ENCODE peak calls at places on chromosomes 6 and 20, in nine cellular contexts. C is occipital lobe; E is NCI-H1694 treated with DMSO at 0.1 percent for 48 hours; B is coronary artery; R is HTR-8/SVneo; A is stimulated activated CD4-positive, alpha-beta T cell treated with anti-CD3 and anti-CD28 coated beads, Interleukin-2, amount 100 ng/mL, for 48 hours; G is substantia nigra; V is NCI-H510A treated with DMSO at 0.1 percent for 48 hours; U is pancreas. D is an unnamed sample.

GRCh38 chr20:31606928-31607639 is 2.0 kb downstream of the ID1 start:
- DNase-seq in C (no peak), E (peak), B (no peak), R (no peak), A (no peak), G (no peak), V (no peak), U (no peak), D (no peak)

GRCh38 chr6:37516076-37516919 is 16.6 kb upstream of the CCDC167 start:
- DNase-seq in C (peak), E (peak), B (no peak), R (no peak), A (peak), G (no peak), V (peak), U (peak), D (no peak)

GRCh38 chr6:21067521-21067920 is 526.0 kb upstream of the SOX4 start:
- DNase-seq in C (no peak), E (no peak), B (no peak), R (no peak), A (no peak), G (no peak), V (no peak), U (no peak), D (no peak)

GRCh38 chr20:56779452-56780143 is 150.5 kb downstream of the TFAP2C start:
- DNase-seq in C (no peak), E (no peak), B (no peak), R (no peak), A (no peak), G (no peak), V (no peak), U (no peak), D (no peak)

GRCh38 chr20:63574156-63574828 is at the start of gene HELZ2:
- DNase-seq in C (peak), E (peak), B (peak), R (peak), A (peak), G (no peak), V (peak), U (peak), D (peak)

GRCh38 chr6:162032620-162033019 is 694.9 kb downstream of the PRKN start:
- DNase-seq in C (no peak), E (no peak), B (no peak), R (no peak), A (no peak), G (no peak), V (no peak), U (no peak), D (no peak)

GRCh38 chr6:86581833-86582232 is 355.5 kb upstream of the HTR1E start:
- DNase-seq in C (no peak), E (no peak), B (no peak), R (no peak), A (no peak), G (no peak), V (no peak), U (no peak), D (no peak)

GRCh38 chr20:51339721-51340450 is 202.6 kb downstream of the NFATC2 start:
- DNase-seq in C (no peak), E (no peak), B (no peak), R (no peak), A (no peak), G (no peak), V (no peak), U (no peak), D (no peak)

GRCh38 chr6:129849456-129849855 is 11.7 kb downstream of the TMEM244 start:
- DNase-seq in C (no peak), E (no peak), B (no peak), R (no peak), A (no peak), G (no peak), V (no peak), U (no peak), D (no peak)

GRCh38 chr20:23155141-23155590 is 69.0 kb upstream of the CD93 start:
- DNase-seq in C (no peak), E (no peak), B (peak), R (no peak), A (no peak), G (no peak), V (no peak), U (no peak), D (peak)

GRCh38 chr6:30770164-30770563 is 25.8 kb upstream of the IER3 start:
- DNase-seq in C (no peak), E (no peak), B (no peak), R (no peak), A (no peak), G (no peak), V (no peak), U (no peak), D (no peak)

GRCh38 chr20:20719411-20719810 is 7.0 kb upstream of the RALGAPA2 start:
- DNase-seq in C (no peak), E (no peak), B (no peak), R (no peak), A (no peak), G (no peak), V (no peak), U (no peak), D (no peak)

GRCh38 chr6:57267586-57268293 is 45.6 kb upstream of the RAB23 start:
- DNase-seq in C (no peak), E (peak), B (no peak), R (peak), A (peak), G (no peak), V (peak), U (no peak), D (peak)

GRCh38 chr6:117976030-117976651 is 69.1 kb downstream of the SLC35F1 start:
- DNase-seq in C (no peak), E (peak), B (no peak), R (peak), A (no peak), G (no peak), V (peak), U (no peak), D (no peak)

GRCh38 chr6:168302534-168302933 is 17.0 kb downstream of the DACT2 start:
- DNase-seq in C (no peak), E (no peak), B (no peak), R (no peak), A (no peak), G (no peak), V (peak), U (no peak), D (peak)

GRCh38 chr6:134175532-134176282 is 123.3 kb upstream of the SLC2A12 start:
- DNase-seq in C (peak), E (no peak), B (peak), R (no peak), A (peak), G (peak), V (no peak), U (peak), D (peak)

GRCh38 chr6:1063671-1064355 is 248.1 kb upstream of the FOXQ1 start:
- DNase-seq in C (no peak), E (no peak), B (no peak), R (no peak), A (no peak), G (no peak), V (no peak), U (no peak), D (no peak)

GRCh38 chr6:45377041-45377554 is 636 bp downstream of the SUPT3H start:
- DNase-seq in C (no peak), E (no peak), B (peak), R (no peak), A (no peak), G (no peak), V (no peak), U (no peak), D (no peak)

GRCh38 chr6:74091133-74091793 is 395.3 kb downstream of the CD109 start:
- DNase-seq in C (no peak), E (peak), B (no peak), R (no peak), A (no peak), G (no peak), V (peak), U (no peak), D (no peak)

GRCh38 chr6:113833537-113833936 is 23.6 kb upstream of the MARCKS start:
- DNase-seq in C (no peak), E (no peak), B (no peak), R (no peak), A (no peak), G (no peak), V (no peak), U (no peak), D (no peak)

GRCh38 chr6:11381801-11382513 is 149.5 kb upstream of the NEDD9 start:
- DNase-seq in C (no peak), E (no peak), B (no peak), R (no peak), A (peak), G (no peak), V (no peak), U (no peak), D (no peak)

GRCh38 chr6:163338671-163339405 is 75.7 kb upstream of the QKI start:
- DNase-seq in C (peak), E (no peak), B (no peak), R (no peak), A (no peak), G (peak), V (peak), U (no peak), D (no peak)

GRCh38 chr6:25068866-25069265 is 133.1 kb upstream of the RIPOR2 start:
- DNase-seq in C (no peak), E (no peak), B (no peak), R (no peak), A (no peak), G (no peak), V (no peak), U (no peak), D (no peak)

GRCh38 chr6:116405663-116406329 is 35.0 kb downstream of the DSE start:
- DNase-seq in C (no peak), E (no peak), B (no peak), R (no peak), A (no peak), G (no peak), V (no peak), U (no peak), D (no peak)

GRCh38 chr6:83546636-83547035 is 34.3 kb downstream of the PRSS35 start:
- DNase-seq in C (no peak), E (no peak), B (no peak), R (no peak), A (no peak), G (no peak), V (no peak), U (no peak), D (no peak)

GRCh38 chr6:151288711-151289398 is 49.1 kb downstream of the AKAP12 start:
- DNase-seq in C (no peak), E (no peak), B (no peak), R (no peak), A (no peak), G (no peak), V (no peak), U (no peak), D (no peak)

GRCh38 chr6:138805431-138805830 is 9.5 kb downstream of the ECT2L start:
- DNase-seq in C (no peak), E (no peak), B (no peak), R (no peak), A (no peak), G (no peak), V (no peak), U (no peak), D (no peak)

GRCh38 chr6:9463311-9463710 is 951.6 kb downstream of the TFAP2A start:
- DNase-seq in C (no peak), E (peak), B (no peak), R (no peak), A (no peak), G (no peak), V (no peak), U (no peak), D (no peak)

GRCh38 chr6:53527249-53527765 is 17.6 kb downstream of the GCLC start:
- DNase-seq in C (no peak), E (no peak), B (no peak), R (no peak), A (no peak), G (no peak), V (peak), U (no peak), D (no peak)

GRCh38 chr20:44011251-44011940 is 96.7 kb downstream of the TOX2 start:
- DNase-seq in C (no peak), E (no peak), B (no peak), R (no peak), A (no peak), G (no peak), V (no peak), U (no peak), D (no peak)

GRCh38 chr20:58058421-58059140 is 169.9 kb downstream of the ANKRD60 start:
- DNase-seq in C (no peak), E (no peak), B (no peak), R (no peak), A (no peak), G (no peak), V (no peak), U (no peak), D (peak)

GRCh38 chr6:166957087-166957804 is 896 bp upstream of the RNASET2 start:
- DNase-seq in C (no peak), E (no peak), B (no peak), R (no peak), A (peak), G (no peak), V (peak), U (peak), D (no peak)

GRCh38 chr6:108518714-108519576 is 41.8 kb upstream of the FOXO3 start:
- DNase-seq in C (no peak), E (peak), B (no peak), R (no peak), A (no peak), G (no peak), V (no peak), U (no peak), D (no peak)

GRCh38 chr6:117687006-117687405 is 11.7 kb downstream of the NUS1 start:
- DNase-seq in C (no peak), E (no peak), B (no peak), R (no peak), A (no peak), G (no peak), V (no peak), U (no peak), D (no peak)

GRCh38 chr20:3734111-3734843 is 1.8 kb downstream of the HSPA12B start:
- DNase-seq in C (no peak), E (no peak), B (no peak), R (no peak), A (no peak), G (no peak), V (no peak), U (no peak), D (no peak)

GRCh38 chr6:84525907-84526306 is 238.5 kb downstream of the TBX18 start:
- DNase-seq in C (no peak), E (no peak), B (no peak), R (no peak), A (no peak), G (no peak), V (no peak), U (no peak), D (no peak)

D was measured in osteocyte.